ENCODE peak calls at places on chromosomes 16 and 17, in five cellular contexts. E is astrocyte of the spinal cord; T is WTC11; R is SK-N-DZ; P is CD8-positive, alpha-beta memory T cell. Q is an unnamed sample.

GRCh38 chr16:65884018-65884417 is 482.5 kb upstream of the CDH5 start:
- DNase-seq in E (no peak), T (no peak), R (no peak), P (no peak), Q (no peak)

GRCh38 chr17:43431741-43432523 is 33.1 kb downstream of the ARL4D start:
- DNase-seq in E (no peak), T (no peak), R (no peak), P (no peak), Q (no peak)

GRCh38 chr16:6937641-6938040 is 395.0 kb upstream of the RBFOX1 start:
- DNase-seq in E (no peak), T (no peak), R (no peak), P (no peak), Q (no peak)

GRCh38 chr17:50564916-50565315 is 4.4 kb downstream of the CACNA1G start:
- DNase-seq in E (no peak), T (no peak), R (no peak), P (no peak), Q (peak; percentile 36)

GRCh38 chr16:1706386-1707192 is 594 bp downstream of the MAPK8IP3 start:
- DNase-seq in E (no peak), T (peak; percentile 29), R (no peak), P (peak; percentile 6), Q (no peak)

GRCh38 chr17:27433521-27433920 is 22.7 kb upstream of the KSR1 start:
- DNase-seq in E (no peak), T (no peak), R (no peak), P (no peak), Q (no peak)

GRCh38 chr17:12047977-12048376 is 27.3 kb downstream of the MAP2K4 start:
- DNase-seq in E (peak; percentile 17), T (no peak), R (no peak), P (no peak), Q (no peak)

GRCh38 chr17:79630821-79631639 is 20.2 kb upstream of the RBFOX3 start:
- DNase-seq in E (no peak), T (peak; percentile 3), R (no peak), P (no peak), Q (no peak)

GRCh38 chr16:26672206-26672605 is 394.5 kb upstream of the C16orf82 start:
- DNase-seq in E (no peak), T (no peak), R (no peak), P (no peak), Q (no peak)

GRCh38 chr17:16327018-16327417 is 26.3 kb downstream of the CENPV start:
- DNase-seq in E (no peak), T (no peak), R (no peak), P (no peak), Q (no peak)

GRCh38 chr17:77528516-77529327 is 388.0 kb downstream of the SEC14L1 start:
- DNase-seq in E (no peak), T (peak; percentile 76), R (peak; percentile 79), P (no peak), Q (no peak)

GRCh38 chr17:3852561-3852960 is 6.5 kb upstream of the NCBP3 start:
- DNase-seq in E (no peak), T (no peak), R (no peak), P (no peak), Q (no peak)

GRCh38 chr16:88782454-88783390 is 2.3 kb downstream of the PIEZO1 start:
- DNase-seq in E (peak; percentile 64), T (no peak), R (no peak), P (peak; percentile 32), Q (no peak)

GRCh38 chr17:74282587-74283370 is 8.7 kb downstream of the DNAI2 start:
- DNase-seq in E (no peak), T (no peak), R (no peak), P (peak; percentile 45), Q (no peak)

GRCh38 chr17:80270836-80271235 is 10.2 kb downstream of the RNF213 start:
- DNase-seq in E (no peak), T (peak; percentile 82), R (peak; percentile 81), P (peak; percentile 20), Q (no peak)

GRCh38 chr17:910503-911194 is 68.9 kb downstream of the NXN start:
- DNase-seq in E (no peak), T (no peak), R (no peak), P (no peak), Q (no peak)

GRCh38 chr16:10954903-10955302 is 10.5 kb downstream of the CLEC16A start:
- DNase-seq in E (no peak), T (no peak), R (no peak), P (no peak), Q (no peak)

GRCh38 chr17:2853722-2854580 is 57.7 kb downstream of the RAP1GAP2 start:
- DNase-seq in E (no peak), T (peak; percentile 50), R (no peak), P (no peak), Q (no peak)

GRCh38 chr17:64103751-64104364 is 26.1 kb downstream of the ERN1 start:
- DNase-seq in E (no peak), T (no peak), R (no peak), P (no peak), Q (no peak)

GRCh38 chr17:57158296-57158695 is 73.2 kb downstream of the AKAP1 start:
- DNase-seq in E (no peak), T (no peak), R (no peak), P (no peak), Q (no peak)

GRCh38 chr16:27795992-27796614 is 246.2 kb downstream of the KATNIP start:
- DNase-seq in E (peak; percentile 37), T (peak; percentile 85), R (no peak), P (no peak), Q (no peak)

GRCh38 chr17:17024778-17025300 is 17.4 kb upstream of the MPRIP start:
- DNase-seq in E (no peak), T (no peak), R (peak; percentile 61), P (no peak), Q (no peak)

GRCh38 chr16:21126518-21126917 is 24.1 kb downstream of the DNAH3 start:
- DNase-seq in E (no peak), T (peak; percentile 31), R (no peak), P (no peak), Q (no peak)

GRCh38 chr16:1655909-1656807 is 21.9 kb upstream of the JPT2 start:
- DNase-seq in E (no peak), T (no peak), R (no peak), P (no peak), Q (no peak)

GRCh38 chr17:45345554-45346254 is 28.9 kb upstream of the MAP3K14 start:
- DNase-seq in E (peak; percentile 70), T (no peak), R (no peak), P (no peak), Q (no peak)

GRCh38 chr17:82439829-82440365 is 10.7 kb downstream of the CYBC1 start:
- DNase-seq in E (no peak), T (no peak), R (no peak), P (no peak), Q (no peak)

GRCh38 chr17:72087876-72088275 is 32.9 kb upstream of the SOX9 start:
- DNase-seq in E (no peak), T (no peak), R (no peak), P (no peak), Q (no peak)

GRCh38 chr17:38418693-38419507 is 9.4 kb upstream of the ARHGAP23 start:
- DNase-seq in E (no peak), T (no peak), R (peak; percentile 55), P (no peak), Q (no peak)

GRCh38 chr17:48726182-48726915 is 2.2 kb downstream of the HOXB13 start:
- DNase-seq in E (no peak), T (no peak), R (no peak), P (no peak), Q (no peak)

GRCh38 chr16:49884033-49884707 is 28.3 kb upstream of the ZNF423 start:
- DNase-seq in E (no peak), T (no peak), R (no peak), P (no peak), Q (no peak)

GRCh38 chr17:52419256-52419655 is 260.7 kb upstream of the CA10 start:
- DNase-seq in E (peak; percentile 2), T (no peak), R (no peak), P (no peak), Q (no peak)

GRCh38 chr16:64278196-64278595 is 843.7 kb downstream of the CDH11 start:
- DNase-seq in E (peak; percentile 11), T (no peak), R (no peak), P (no peak), Q (no peak)

GRCh38 chr16:81511371-81511770 is 66.8 kb downstream of the CMIP start:
- DNase-seq in E (peak; percentile 83), T (no peak), R (no peak), P (no peak), Q (no peak)

GRCh38 chr17:18236494-18236893 is 11.1 kb downstream of the LLGL1 start:
- DNase-seq in E (no peak), T (no peak), R (no peak), P (no peak), Q (no peak)